ENCODE peak calls at places on chromosome 7, in six cellular contexts. K is transverse colon, Y is spleen, C is SK-N-SH, V is Panc1, W is GM23338. B is an unnamed sample.

GRCh38 chr7:30143748-30144251 is 9.0 kb downstream of the MTURN start:
- DNase-seq in V (no peak), K (no peak), Y (no peak), C (no peak), W (no peak), B (no peak)

GRCh38 chr7:26381476-26382175 is 90.0 kb downstream of the SNX10 start:
- DNase-seq in W (no peak), K (no peak), C (no peak), V (no peak), Y (no peak), B (no peak)

GRCh38 chr7:19106308-19107141 is 10.9 kb downstream of the TWIST1 start:
- DNase-seq in W (peak; percentile 68), Y (peak; percentile 54), C (peak; percentile 71), V (no peak), K (no peak), B (no peak)

GRCh38 chr7:31710171-31710570 is 23.2 kb downstream of the PPP1R17 start:
- DNase-seq in V (no peak), W (peak; percentile 80), K (no peak), Y (no peak), C (no peak), B (no peak)

GRCh38 chr7:29141981-29142380 is 4.4 kb downstream of the CPVL start:
- DNase-seq in Y (no peak), W (no peak), C (no peak), V (no peak), K (no peak), B (no peak)

GRCh38 chr7:84178013-84178412 is 16.6 kb downstream of the SEMA3A start:
- DNase-seq in K (no peak), Y (no peak), V (no peak), W (no peak), C (no peak), B (no peak)

GRCh38 chr7:32078824-32079223 is 8.6 kb upstream of the PDE1C start:
- DNase-seq in K (no peak), V (no peak), W (no peak), C (no peak), Y (no peak), B (no peak)

GRCh38 chr7:131031100-131031868 is 296.4 kb upstream of the MKLN1 start:
- DNase-seq in Y (no peak), K (no peak), C (no peak), W (no peak), V (no peak), B (no peak)

GRCh38 chr7:156027821-156028220 is 215.6 kb upstream of the SHH start:
- DNase-seq in Y (no peak), W (no peak), K (no peak), V (no peak), C (no peak), B (no peak)

GRCh38 chr7:92988051-92988450 is 129.7 kb downstream of the SAMD9 start:
- DNase-seq in W (peak; percentile 54), C (peak; percentile 34), K (no peak), V (no peak), Y (no peak), B (no peak)

GRCh38 chr7:137968890-137969289 is 33.0 kb downstream of the CREB3L2 start:
- DNase-seq in Y (no peak), W (no peak), V (no peak), K (no peak), C (no peak), B (no peak)

GRCh38 chr7:137967143-137968018 is 34.5 kb downstream of the CREB3L2 start:
- DNase-seq in V (no peak), K (no peak), W (peak; percentile 41), C (no peak), Y (no peak), B (no peak)

GRCh38 chr7:137964824-137965545 is 36.9 kb downstream of the CREB3L2 start:
- DNase-seq in C (no peak), V (no peak), Y (no peak), K (no peak), W (no peak), B (no peak)

GRCh38 chr7:137966636-137967142 is 35.2 kb downstream of the CREB3L2 start:
- DNase-seq in Y (no peak), K (no peak), V (no peak), W (no peak), C (no peak), B (no peak)

DNA sequence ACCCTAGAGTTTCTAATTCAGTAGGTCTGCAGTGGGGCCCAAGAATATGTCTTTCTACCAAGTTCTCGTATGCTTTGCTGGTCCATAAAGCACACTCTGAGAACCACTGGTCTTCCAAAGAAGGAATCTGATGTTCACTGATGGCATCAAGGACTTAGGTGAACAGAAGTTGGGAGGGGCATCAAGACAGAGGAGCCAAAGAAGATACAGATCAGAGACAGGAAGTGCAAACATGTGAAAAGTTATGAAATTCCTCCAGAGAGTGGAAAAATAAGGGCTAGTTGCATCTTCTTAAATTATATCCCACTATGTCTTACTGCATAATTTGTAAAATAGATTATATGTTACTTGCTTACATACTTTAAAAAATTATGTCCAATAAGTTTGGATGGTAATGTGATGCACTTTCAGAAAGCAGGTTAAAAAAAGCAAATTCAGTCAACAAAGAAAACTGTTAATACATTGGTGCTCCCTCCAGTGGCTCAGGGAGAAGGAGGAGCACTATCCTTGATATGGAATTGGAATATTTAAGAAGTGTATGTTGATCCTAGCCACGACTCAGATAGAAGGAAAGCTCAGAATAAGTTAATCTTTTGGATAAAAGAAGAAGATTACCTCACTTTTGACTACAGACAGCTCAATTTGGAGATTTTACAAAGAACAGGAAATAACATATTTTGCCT is 35.8 kb downstream of the CREB3L2 start:
- DNase-seq in V (no peak), C (no peak), Y (no peak), K (no peak), W (no peak), B (no peak)
- TF ChIP-seq CTCF in V (no peak), C (peak; percentile 56), Y (no peak), K (no peak), W (no peak), B (no peak)

GRCh38 chr7:50610521-50611277 is 45.5 kb upstream of the DDC start:
- DNase-seq in C (no peak), V (peak; percentile 39), K (no peak), Y (no peak), W (no peak), B (no peak)

GRCh38 chr7:50614721-50615518 is 49.7 kb upstream of the DDC start:
- DNase-seq in V (no peak), W (no peak), Y (no peak), C (no peak), K (peak; percentile 39), B (no peak)

GRCh38 chr7:50613473-50613872 is 48.3 kb upstream of the DDC start:
- DNase-seq in V (no peak), Y (no peak), W (no peak), C (no peak), K (no peak), B (no peak)

GRCh38 chr7:50615519-50615845 is 50.3 kb upstream of the DDC start:
- DNase-seq in C (no peak), W (no peak), K (no peak), V (no peak), Y (no peak), B (no peak)

DNA sequence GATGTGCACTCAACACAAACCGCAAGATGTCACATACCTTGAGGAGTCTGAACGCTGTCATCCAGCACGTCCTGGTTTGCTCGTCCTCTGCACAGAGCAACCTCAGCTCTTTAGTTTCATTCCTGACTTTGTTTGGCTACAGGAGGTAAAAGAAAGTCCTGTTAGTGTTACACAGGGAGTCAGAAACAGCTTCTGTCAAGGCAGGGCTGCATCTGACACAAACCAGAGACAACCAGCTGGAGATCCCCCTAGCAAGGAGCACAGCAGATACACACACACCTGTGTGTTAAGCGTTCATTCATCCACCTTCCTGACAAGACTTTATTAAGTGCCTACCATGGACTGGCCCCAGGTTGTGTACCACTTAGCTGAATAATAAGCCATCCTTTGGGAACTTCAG is 47.5 kb upstream of the DDC start:
- DNase-seq in Y (no peak), W (no peak), C (no peak), K (no peak), V (no peak), B (no peak)
- TF ChIP-seq POLR2AphosphoS5 in Y (no peak), W (no peak), C (no peak), K (peak; percentile 31), V (no peak), B (no peak)

DNA sequence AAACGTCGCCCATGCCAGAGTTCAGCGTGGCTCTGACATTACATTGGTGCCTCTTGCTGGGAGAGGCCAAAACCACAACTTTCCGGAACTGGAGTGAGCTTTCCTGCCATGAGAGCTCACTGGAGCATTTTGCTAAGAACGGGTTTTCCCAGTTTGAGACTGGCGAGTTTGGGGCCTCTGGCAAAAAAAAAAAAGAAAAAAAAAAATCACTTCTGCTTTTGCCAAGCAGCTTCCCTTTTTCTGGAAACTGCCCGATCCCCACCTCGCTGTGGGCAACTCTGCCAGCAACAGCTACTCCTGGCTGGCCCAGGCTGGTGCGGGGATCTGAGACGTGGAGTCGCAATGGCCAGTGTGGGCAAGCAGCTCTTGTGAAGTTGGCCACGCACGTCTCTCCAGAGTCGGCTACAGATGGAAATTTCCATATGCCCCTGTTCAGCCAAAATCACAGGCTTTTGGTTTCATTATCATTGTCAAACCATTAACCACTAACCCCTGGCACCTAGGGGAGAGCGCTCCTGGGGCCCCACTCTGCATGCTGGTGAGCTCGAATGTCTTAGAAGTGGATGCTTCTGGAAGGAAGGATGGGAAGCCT is 25.7 kb downstream of the PRKAG2 start:
- DNase-seq in V (no peak), Y (peak; percentile 84), K (no peak), W (no peak), C (no peak), B (peak; percentile 72)
- H3K4me3 ChIP-seq in V (no peak overlapping the region), Y (peak overlapping the region; percentile 29), K (peak overlapping the region; percentile 20), W (no peak overlapping the region), C (no peak overlapping the region), B (peak overlapping the region; percentile 25)

GRCh38 chr7:38178004-38178694 is at the start of gene STARD3NL:
- DNase-seq in K (peak; percentile 95), W (peak; percentile 100), Y (peak; percentile 97), V (peak; percentile 100), C (peak; percentile 99), B (peak; percentile 98)
- TF ChIP-seq CTCF in K (peak; percentile 33), W (no peak), Y (peak; percentile 66), V (no peak), C (no peak), B (no peak)

GRCh38 chr7:144835166-144835611 is 664 bp downstream of the TPK1 start:
- DNase-seq in C (peak; percentile 65), W (peak; percentile 59), V (peak; percentile 58), K (peak; percentile 63), Y (no peak), B (peak; percentile 67)
- TF ChIP-seq POLR2AphosphoS5 in C (no peak), W (no peak), V (no peak), K (peak; percentile 22), Y (no peak), B (no peak)

GRCh38 chr7:128892521-128893250 is 17.8 kb downstream of the KCP start:
- DNase-seq in V (no peak), W (no peak), Y (peak; percentile 61), K (no peak), C (peak; percentile 39), B (no peak)
- H3K4me3 ChIP-seq in V (no peak overlapping the region), W (no peak overlapping the region), Y (no peak overlapping the region), K (no peak overlapping the region), C (no peak overlapping the region), B (no peak overlapping the region)

GRCh38 chr7:82443801-82444219 is 233 bp upstream of the CACNA2D1 start:
- DNase-seq in W (peak; percentile 85), V (no peak), K (peak; percentile 67), C (peak; percentile 97), Y (peak; percentile 81), B (peak; percentile 83)
- TF ChIP-seq CTCF in W (no peak), V (no peak), K (no peak), C (no peak), Y (peak; percentile 10), B (no peak)